ENCODE peak calls at places on chromosomes 4 and X, in six cellular contexts. One of them, this sample, is unnamed. For H3K4me1, the result is how much of the 10 kb centered on the place peaks cover.

GRCh38 chr4:174358823-174359222 is 75.1 kb downstream of the CEP44 start:
- DNase-seq in tibial artery: no peak
- DNase-seq in tibial nerve: no peak
- DNase-seq in ovary: no peak
- DNase-seq in psoas muscle: no peak
- DNase-seq in CD8-positive, alpha-beta T cell: no peak
- DNase-seq in this sample: no peak

GRCh38 chr4:143186634-143187033 is 1.9 kb downstream of the USP38 start:
- DNase-seq in psoas muscle: no peak
- DNase-seq in tibial nerve: no peak
- DNase-seq in tibial artery: no peak
- DNase-seq in CD8-positive, alpha-beta T cell: no peak
- DNase-seq in ovary: no peak
- DNase-seq in this sample: peak

GRCh38 chr4:119300388-119301131 is 21.4 kb downstream of the FABP2 start:
- DNase-seq in CD8-positive, alpha-beta T cell: peak
- DNase-seq in tibial nerve: peak
- DNase-seq in psoas muscle: peak
- DNase-seq in ovary: peak
- DNase-seq in tibial artery: peak
- DNase-seq in this sample: peak

GRCh38 chr4:133385161-133385954 is 236.3 kb downstream of the PCDH10 start:
- DNase-seq in tibial artery: no peak
- DNase-seq in CD8-positive, alpha-beta T cell: no peak
- DNase-seq in ovary: no peak
- DNase-seq in psoas muscle: no peak
- DNase-seq in tibial nerve: no peak
- DNase-seq in this sample: no peak

GRCh38 chrX:110156167-110156754 is 153.3 kb downstream of the TMEM164 start:
- DNase-seq in tibial nerve: no peak
- DNase-seq in tibial artery: no peak
- DNase-seq in ovary: no peak
- DNase-seq in psoas muscle: no peak
- DNase-seq in CD8-positive, alpha-beta T cell: no peak
- DNase-seq in this sample: no peak

GRCh38 chr4:54898941-54899340 is 226.5 kb downstream of the KDR start:
- DNase-seq in psoas muscle: no peak
- DNase-seq in tibial nerve: no peak
- DNase-seq in tibial artery: no peak
- DNase-seq in ovary: no peak
- DNase-seq in CD8-positive, alpha-beta T cell: no peak
- DNase-seq in this sample: no peak

GRCh38 chr4:38210396-38211114 is 250.4 kb downstream of the PTTG2 start:
- DNase-seq in tibial nerve: no peak
- DNase-seq in tibial artery: no peak
- DNase-seq in psoas muscle: no peak
- DNase-seq in ovary: no peak
- DNase-seq in CD8-positive, alpha-beta T cell: no peak
- DNase-seq in this sample: no peak

GRCh38 chr4:60403986-60404385 is 796.1 kb upstream of the ADGRL3 start:
- DNase-seq in tibial nerve: no peak
- DNase-seq in CD8-positive, alpha-beta T cell: no peak
- DNase-seq in psoas muscle: no peak
- DNase-seq in tibial artery: no peak
- DNase-seq in ovary: no peak
- DNase-seq in this sample: no peak

GRCh38 chr4:96736352-96736889 is 896.5 kb downstream of the PDHA2 start:
- DNase-seq in tibial artery: no peak
- DNase-seq in tibial nerve: no peak
- DNase-seq in psoas muscle: no peak
- DNase-seq in CD8-positive, alpha-beta T cell: no peak
- DNase-seq in ovary: no peak
- DNase-seq in this sample: peak

GRCh38 chr4:74370912-74371311 is 6.0 kb downstream of the EREG start:
- DNase-seq in ovary: no peak
- DNase-seq in CD8-positive, alpha-beta T cell: no peak
- DNase-seq in tibial artery: no peak
- DNase-seq in tibial nerve: no peak
- DNase-seq in psoas muscle: no peak
- DNase-seq in this sample: peak

GRCh38 chr4:95124906-95125504 is 367.2 kb downstream of the BMPR1B start:
- DNase-seq in CD8-positive, alpha-beta T cell: no peak
- DNase-seq in psoas muscle: no peak
- DNase-seq in tibial artery: no peak
- DNase-seq in ovary: no peak
- DNase-seq in tibial nerve: no peak
- DNase-seq in this sample: peak

GRCh38 chr4:14247767-14248166 is 620.2 kb upstream of the BOD1L1 start:
- DNase-seq in ovary: no peak
- DNase-seq in CD8-positive, alpha-beta T cell: no peak
- DNase-seq in psoas muscle: no peak
- DNase-seq in tibial nerve: no peak
- DNase-seq in tibial artery: no peak
- DNase-seq in this sample: no peak

GRCh38 chr4:174222266-174222872 is 61.1 kb downstream of the FBXO8 start:
- DNase-seq in tibial nerve: no peak
- DNase-seq in CD8-positive, alpha-beta T cell: no peak
- DNase-seq in psoas muscle: no peak
- DNase-seq in ovary: no peak
- DNase-seq in tibial artery: no peak
- DNase-seq in this sample: peak

GRCh38 chr4:125200556-125200955 is 114.2 kb upstream of the FAT4 start:
- DNase-seq in psoas muscle: no peak
- DNase-seq in tibial nerve: no peak
- DNase-seq in ovary: no peak
- DNase-seq in CD8-positive, alpha-beta T cell: no peak
- DNase-seq in tibial artery: no peak
- DNase-seq in this sample: no peak

GRCh38 chr4:184745747-184746531 is 12.0 kb upstream of the CENPU start:
- DNase-seq in tibial artery: peak
- DNase-seq in psoas muscle: peak
- DNase-seq in ovary: peak
- DNase-seq in CD8-positive, alpha-beta T cell: peak
- DNase-seq in tibial nerve: peak
- DNase-seq in this sample: peak

GRCh38 chr4:69910016-69910782 is 20.7 kb upstream of the CSN1S1 start:
- DNase-seq in CD8-positive, alpha-beta T cell: no peak
- DNase-seq in tibial artery: no peak
- DNase-seq in psoas muscle: no peak
- DNase-seq in tibial nerve: no peak
- DNase-seq in ovary: no peak
- DNase-seq in this sample: no peak

GRCh38 chrX:6199519-6199918 is 29.1 kb downstream of the NLGN4X start:
- DNase-seq in tibial nerve: no peak
- DNase-seq in psoas muscle: no peak
- DNase-seq in tibial artery: no peak
- DNase-seq in CD8-positive, alpha-beta T cell: no peak
- DNase-seq in ovary: no peak
- DNase-seq in this sample: no peak

GRCh38 chr4:162498168-162498567 is 334.4 kb upstream of the FSTL5 start:
- DNase-seq in CD8-positive, alpha-beta T cell: no peak
- DNase-seq in psoas muscle: no peak
- DNase-seq in tibial artery: no peak
- DNase-seq in ovary: no peak
- DNase-seq in tibial nerve: no peak
- DNase-seq in this sample: no peak

GRCh38 chr4:151694819-151695730 is 65.7 kb downstream of the GATB start:
- DNase-seq in tibial nerve: no peak
- DNase-seq in CD8-positive, alpha-beta T cell: no peak
- DNase-seq in tibial artery: no peak
- DNase-seq in psoas muscle: peak
- DNase-seq in ovary: no peak
- DNase-seq in this sample: no peak

GRCh38 chr4:118765399-118765798 is 70.5 kb downstream of the SEC24D start:
- DNase-seq in tibial nerve: no peak
- DNase-seq in ovary: no peak
- DNase-seq in psoas muscle: no peak
- DNase-seq in CD8-positive, alpha-beta T cell: no peak
- DNase-seq in tibial artery: no peak
- DNase-seq in this sample: no peak

GRCh38 chrX:43880439-43880838 is 1.8 kb downstream of the MAOB start:
- DNase-seq in CD8-positive, alpha-beta T cell: no peak
- DNase-seq in ovary: no peak
- DNase-seq in tibial nerve: no peak
- DNase-seq in tibial artery: no peak
- DNase-seq in psoas muscle: no peak
- DNase-seq in this sample: no peak

DNA sequence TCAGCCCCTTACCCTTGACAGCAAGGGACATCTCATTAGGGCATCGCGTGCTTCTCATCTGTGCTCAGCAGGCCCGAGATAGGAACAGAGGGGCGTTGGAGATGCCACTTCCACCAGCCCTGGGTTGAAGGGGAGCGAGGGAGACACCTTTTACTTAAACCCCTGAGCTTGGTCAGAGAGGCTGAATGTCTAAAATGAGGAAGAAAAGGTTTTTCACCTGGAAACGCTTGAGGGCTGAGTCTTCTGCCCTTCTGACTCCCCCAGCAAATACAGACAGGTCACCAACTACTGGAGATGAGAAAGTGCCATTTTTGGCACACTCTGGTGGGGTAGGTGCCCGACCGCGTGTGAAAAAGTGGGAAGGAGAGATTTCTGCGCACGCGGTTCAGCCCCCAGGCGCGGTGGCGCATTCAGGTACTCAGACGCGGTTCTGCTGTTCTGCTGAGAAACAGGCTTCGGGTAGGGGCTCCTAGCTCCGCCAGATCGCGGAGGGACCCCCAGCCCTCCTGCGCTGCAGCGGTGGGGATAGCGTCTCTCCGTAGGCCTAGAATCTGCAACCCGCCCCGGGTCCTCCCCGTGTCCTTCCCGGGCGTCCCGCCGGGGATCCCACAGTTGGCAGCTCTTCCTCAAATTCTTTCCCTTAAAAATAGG is 3.2 kb downstream of the SHOX start:
- DNase-seq in ovary: no peak
- DNase-seq in CD8-positive, alpha-beta T cell: no peak
- DNase-seq in psoas muscle: peak
- DNase-seq in tibial artery: no peak
- DNase-seq in tibial nerve: no peak
- DNase-seq in this sample: no peak
- H3K4me3 ChIP-seq in ovary: no peak
- H3K4me3 ChIP-seq in CD8-positive, alpha-beta T cell: no peak
- H3K4me3 ChIP-seq in psoas muscle: no peak
- H3K4me3 ChIP-seq in tibial artery: no peak
- H3K4me3 ChIP-seq in tibial nerve: no peak
- H3K4me3 ChIP-seq in this sample: no peak

DNA sequence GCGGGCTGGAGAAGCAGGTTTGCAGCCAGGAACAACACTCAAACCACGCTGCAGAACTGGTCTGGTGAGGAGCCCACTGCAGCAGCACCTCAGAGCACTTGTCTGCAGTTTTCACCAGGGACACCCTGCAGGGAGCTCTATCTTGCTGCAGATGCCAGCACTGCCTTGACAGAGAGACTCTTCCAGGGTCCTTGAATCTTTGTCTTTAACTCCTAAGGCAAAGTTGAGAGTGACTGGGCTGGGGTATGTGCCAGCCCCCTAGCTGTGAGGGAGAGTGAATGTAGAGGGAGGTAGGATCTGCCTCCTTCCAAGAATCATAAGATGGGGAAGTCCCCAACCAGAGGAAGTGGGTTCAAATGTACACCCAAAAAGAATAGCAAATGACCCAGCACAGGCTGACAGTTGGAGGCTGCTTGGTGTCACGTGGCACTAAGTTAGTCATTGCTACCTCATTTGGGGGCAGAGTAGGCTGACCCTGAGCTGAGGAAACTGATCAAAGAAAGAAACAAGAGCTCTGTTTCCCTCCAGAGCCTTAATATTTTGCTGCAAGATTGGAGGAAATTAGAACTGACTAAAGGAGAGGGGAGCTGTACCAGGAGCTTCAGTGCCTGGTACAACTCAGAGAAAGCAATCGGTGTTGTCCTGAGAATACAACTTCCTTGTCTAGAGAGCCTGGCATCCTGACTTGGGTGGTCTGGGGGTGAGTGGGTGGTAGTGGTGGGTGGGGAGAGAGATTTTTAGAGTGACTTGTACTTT is 28.2 kb upstream of the HUWE1 start:
- DNase-seq in psoas muscle: no peak
- DNase-seq in tibial artery: no peak
- DNase-seq in ovary: no peak
- DNase-seq in CD8-positive, alpha-beta T cell: peak
- DNase-seq in tibial nerve: no peak
- DNase-seq in this sample: no peak
- H3K4me1 ChIP-seq in psoas muscle: under half
- H3K4me1 ChIP-seq in tibial artery: under half
- H3K4me1 ChIP-seq in ovary: under half
- H3K4me1 ChIP-seq in CD8-positive, alpha-beta T cell: under half
- H3K4me1 ChIP-seq in tibial nerve: under half
- H3K4me1 ChIP-seq in this sample: under half

DNA sequence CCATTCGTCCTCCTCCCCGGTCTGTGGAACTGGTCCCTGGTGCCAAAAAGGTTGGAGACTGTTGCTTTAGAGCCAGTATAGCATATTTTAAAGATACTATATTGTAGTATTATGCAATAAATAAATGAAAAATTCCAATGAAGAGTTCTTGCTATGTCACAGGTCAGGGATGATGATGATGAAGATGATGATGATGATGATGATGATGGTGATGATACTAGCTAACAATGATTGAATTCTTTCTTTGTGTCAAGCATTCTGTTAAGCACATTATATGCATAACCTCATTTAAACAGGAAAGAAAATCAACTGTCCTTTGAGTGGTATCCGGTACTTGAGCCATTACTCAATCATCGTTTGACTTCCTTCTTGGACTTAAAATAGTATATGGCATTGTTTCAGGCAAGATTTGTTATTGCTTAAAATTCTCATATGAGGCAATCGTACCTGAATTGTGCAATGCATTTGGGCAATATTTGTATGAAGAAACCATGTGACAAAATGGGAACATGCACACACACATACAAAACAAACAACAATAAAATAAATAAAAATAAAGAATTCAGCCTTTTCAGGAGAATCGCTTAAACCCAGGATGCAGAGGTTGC is 22.8 kb upstream of the TLR2 start:
- DNase-seq in tibial nerve: no peak
- DNase-seq in CD8-positive, alpha-beta T cell: no peak
- DNase-seq in psoas muscle: no peak
- DNase-seq in tibial artery: no peak
- DNase-seq in ovary: no peak
- DNase-seq in this sample: no peak
- H3K27ac ChIP-seq in tibial nerve: peak
- H3K27ac ChIP-seq in CD8-positive, alpha-beta T cell: no peak
- H3K27ac ChIP-seq in psoas muscle: no peak
- H3K27ac ChIP-seq in tibial artery: no peak
- H3K27ac ChIP-seq in ovary: no peak
- H3K27ac ChIP-seq in this sample: no peak

GRCh38 chr4:107824367-107825071 is at the start of gene SGMS2:
- DNase-seq in CD8-positive, alpha-beta T cell: no peak
- DNase-seq in psoas muscle: peak
- DNase-seq in tibial artery: peak
- DNase-seq in tibial nerve: peak
- DNase-seq in ovary: peak
- DNase-seq in this sample: peak
- H3K4me3 ChIP-seq in CD8-positive, alpha-beta T cell: no peak
- H3K4me3 ChIP-seq in psoas muscle: peak
- H3K4me3 ChIP-seq in tibial artery: peak
- H3K4me3 ChIP-seq in tibial nerve: peak
- H3K4me3 ChIP-seq in ovary: peak
- H3K4me3 ChIP-seq in this sample: peak

GRCh38 chr4:80137631-80138030 is 59.7 kb upstream of the PRDM8 start:
- DNase-seq in tibial nerve: no peak
- DNase-seq in CD8-positive, alpha-beta T cell: no peak
- DNase-seq in tibial artery: no peak
- DNase-seq in psoas muscle: no peak
- DNase-seq in ovary: no peak
- DNase-seq in this sample: no peak
- H3K4me1 ChIP-seq in tibial nerve: under half
- H3K4me1 ChIP-seq in CD8-positive, alpha-beta T cell: under half
- H3K4me1 ChIP-seq in tibial artery: under half
- H3K4me1 ChIP-seq in psoas muscle: under half
- H3K4me1 ChIP-seq in ovary: under half
- H3K4me1 ChIP-seq in this sample: under half